ENCODE peak calls at places on chromosomes 7 and 10, in four cellular contexts. One of them, this sample, is unnamed.

GRCh38 chr7:2633538-2634264 is 1.9 kb downstream of the TTYH3 start:
- DNase-seq in H1: no peak
- DNase-seq in HCT116: no peak
- DNase-seq in HepG2: peak
- DNase-seq in this sample: peak

GRCh38 chr7:1240296-1240820 is 7.7 kb downstream of the UNCX start:
- DNase-seq in HCT116: no peak
- DNase-seq in HepG2: no peak
- DNase-seq in H1: no peak
- DNase-seq in this sample: no peak

GRCh38 chr10:125777806-125778205 is 2.2 kb upstream of the MMP21 start:
- DNase-seq in H1: no peak
- DNase-seq in HepG2: no peak
- DNase-seq in HCT116: no peak
- DNase-seq in this sample: no peak

GRCh38 chr10:70594161-70594560 is 8.4 kb downstream of the PRF1 start:
- DNase-seq in HCT116: no peak
- DNase-seq in HepG2: no peak
- DNase-seq in H1: no peak
- DNase-seq in this sample: no peak

GRCh38 chr10:35386594-35387174 is 50.4 kb downstream of the CCNY start:
- DNase-seq in HepG2: peak
- DNase-seq in HCT116: no peak
- DNase-seq in H1: no peak
- DNase-seq in this sample: peak

GRCh38 chr7:142581341-142581740 is 167.9 kb upstream of the PRSS1 start:
- DNase-seq in H1: no peak
- DNase-seq in HCT116: no peak
- DNase-seq in HepG2: no peak
- DNase-seq in this sample: no peak

GRCh38 chr10:75042292-75042974 is 69.0 kb upstream of the SAMD8 start:
- DNase-seq in HCT116: no peak
- DNase-seq in HepG2: no peak
- DNase-seq in H1: no peak
- DNase-seq in this sample: no peak

GRCh38 chr10:99172130-99172738 is 63.4 kb downstream of the HPSE2 start:
- DNase-seq in H1: peak
- DNase-seq in HepG2: peak
- DNase-seq in HCT116: peak
- DNase-seq in this sample: peak

GRCh38 chr10:118913825-118914224 is 115.7 kb upstream of the NANOS1 start:
- DNase-seq in HepG2: peak
- DNase-seq in H1: no peak
- DNase-seq in HCT116: no peak
- DNase-seq in this sample: no peak

GRCh38 chr10:126405239-126405785 is 17.0 kb upstream of the ADAM12 start:
- DNase-seq in HCT116: no peak
- DNase-seq in HepG2: no peak
- DNase-seq in H1: no peak
- DNase-seq in this sample: no peak

GRCh38 chr7:26648429-26649015 is 215.9 kb downstream of the SKAP2 start:
- DNase-seq in HCT116: no peak
- DNase-seq in H1: no peak
- DNase-seq in HepG2: no peak
- DNase-seq in this sample: no peak

GRCh38 chr10:123086281-123086680 is 49.5 kb upstream of the HMX3 start:
- DNase-seq in H1: no peak
- DNase-seq in HepG2: no peak
- DNase-seq in HCT116: no peak
- DNase-seq in this sample: no peak

GRCh38 chr7:27143022-27143949 is at the start of gene HOXA5:
- DNase-seq in HCT116: no peak
- DNase-seq in H1: peak
- DNase-seq in HepG2: peak
- DNase-seq in this sample: no peak

GRCh38 chr7:146639291-146639690 is 522.7 kb downstream of the CNTNAP2 start:
- DNase-seq in HCT116: no peak
- DNase-seq in H1: no peak
- DNase-seq in HepG2: no peak
- DNase-seq in this sample: no peak

GRCh38 chr10:72310241-72310633 is 36.5 kb downstream of the DDIT4 start:
- DNase-seq in H1: no peak
- DNase-seq in HepG2: no peak
- DNase-seq in HCT116: no peak
- DNase-seq in this sample: no peak

GRCh38 chr7:149886018-149886416 is 12.2 kb downstream of the ATP6V0E2 start:
- DNase-seq in H1: no peak
- DNase-seq in HepG2: no peak
- DNase-seq in HCT116: no peak
- DNase-seq in this sample: peak

GRCh38 chr7:156889089-156889488 is 3.9 kb downstream of the LMBR1 start:
- DNase-seq in HCT116: no peak
- DNase-seq in H1: no peak
- DNase-seq in HepG2: no peak
- DNase-seq in this sample: no peak

GRCh38 chr7:140238778-140239652 is 62.2 kb upstream of the KDM7A start:
- DNase-seq in HepG2: peak
- DNase-seq in H1: no peak
- DNase-seq in HCT116: no peak
- DNase-seq in this sample: no peak

GRCh38 chr7:28725911-28726310 is 232.2 kb downstream of the TRIL start:
- DNase-seq in HepG2: no peak
- DNase-seq in H1: no peak
- DNase-seq in HCT116: no peak
- DNase-seq in this sample: no peak

GRCh38 chr7:92614586-92615237 is 24.5 kb upstream of the FAM133B start:
- DNase-seq in H1: no peak
- DNase-seq in HCT116: no peak
- DNase-seq in HepG2: no peak
- DNase-seq in this sample: no peak

GRCh38 chr7:129615018-129615417 is 3.5 kb downstream of the NRF1 start:
- DNase-seq in H1: no peak
- DNase-seq in HepG2: peak
- DNase-seq in HCT116: no peak
- DNase-seq in this sample: no peak

GRCh38 chr7:135704074-135704473 is 23.9 kb downstream of the SLC13A4 start:
- DNase-seq in HepG2: no peak
- DNase-seq in H1: no peak
- DNase-seq in HCT116: no peak
- DNase-seq in this sample: peak

DNA sequence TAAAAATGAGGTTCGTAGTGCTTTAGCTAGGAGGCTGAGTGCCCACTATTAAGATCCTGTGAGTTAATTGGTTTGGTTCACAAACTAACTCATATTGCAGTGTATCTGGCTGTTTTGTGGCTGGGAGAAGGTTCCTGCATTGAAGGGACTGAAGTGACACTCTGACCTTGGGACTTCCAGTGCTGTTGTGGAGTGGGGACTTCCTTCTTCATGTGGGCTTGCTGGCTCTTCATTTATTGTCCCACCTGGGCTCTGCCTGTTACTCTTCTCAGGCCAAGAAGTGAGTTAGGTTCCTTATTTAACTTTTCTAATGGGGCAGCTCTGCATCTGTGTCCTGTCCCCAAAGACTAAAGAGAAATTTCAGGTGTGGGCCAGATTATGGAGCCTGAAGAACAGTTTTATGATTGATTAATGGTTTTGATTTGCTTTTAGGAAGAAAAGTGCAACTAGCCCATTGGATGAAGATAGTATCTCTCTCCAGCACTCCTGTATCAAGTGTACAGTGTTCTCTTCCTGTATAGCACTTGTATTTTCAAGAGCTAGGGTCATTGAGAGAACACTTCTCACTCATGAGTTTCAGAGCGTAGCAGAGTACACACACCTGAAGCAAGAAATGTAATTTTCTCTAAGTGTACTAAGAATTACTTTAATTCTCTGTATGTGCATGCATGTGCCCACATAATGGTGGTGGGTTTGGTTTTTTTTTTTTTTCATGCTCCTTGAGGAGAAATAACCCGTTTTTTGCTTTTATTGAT is 54.8 kb downstream of the AUTS2 start:
- DNase-seq in HCT116: no peak
- DNase-seq in H1: no peak
- DNase-seq in HepG2: no peak
- DNase-seq in this sample: no peak
- TF ChIP-seq FOSL1 in HCT116: no peak
- TF ChIP-seq FOSL1 in H1: no peak
- TF ChIP-seq FOSL1 in HepG2: no peak
- TF ChIP-seq FOSL1 in this sample: no peak

GRCh38 chr10:43265799-43266721 is 805 bp downstream of the RASGEF1A start:
- DNase-seq in H1: no peak
- DNase-seq in HepG2: peak
- DNase-seq in HCT116: no peak
- DNase-seq in this sample: peak
- TF ChIP-seq FOSL1 in H1: no peak
- TF ChIP-seq FOSL1 in HepG2: no peak
- TF ChIP-seq FOSL1 in HCT116: no peak
- TF ChIP-seq FOSL1 in this sample: no peak

DNA sequence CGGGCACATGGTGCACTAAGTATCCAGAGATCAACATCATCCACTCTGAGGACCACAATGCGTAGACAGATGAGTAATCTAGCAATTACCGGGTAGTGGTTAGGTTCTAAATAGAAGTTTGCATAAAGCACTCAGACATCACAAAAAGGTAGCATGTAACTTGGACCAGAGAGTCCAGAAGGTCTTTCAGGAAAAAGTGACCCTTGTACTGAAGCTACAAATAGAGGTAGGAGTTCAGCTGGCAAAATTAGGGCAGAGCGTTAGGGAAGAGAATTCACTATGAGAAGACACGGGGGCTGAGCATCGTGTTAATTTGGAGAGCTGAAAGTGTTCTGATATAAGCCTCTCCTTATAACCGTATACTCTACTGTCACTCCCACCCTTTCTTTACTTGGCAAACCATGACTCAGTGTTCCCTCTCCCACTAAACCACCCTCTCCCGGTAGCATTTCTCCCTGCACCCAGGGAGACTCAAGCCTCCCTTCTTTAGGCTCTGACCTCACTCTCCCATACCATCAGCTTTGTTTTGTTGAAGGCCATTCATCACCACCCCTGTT is 222.3 kb upstream of the FZD1 start:
- DNase-seq in H1: no peak
- DNase-seq in HepG2: no peak
- DNase-seq in HCT116: no peak
- DNase-seq in this sample: no peak
- TF ChIP-seq FOSL1 in H1: no peak
- TF ChIP-seq FOSL1 in HepG2: no peak
- TF ChIP-seq FOSL1 in HCT116: no peak
- TF ChIP-seq FOSL1 in this sample: no peak

GRCh38 chr7:7765422-7765821 is 47.0 kb upstream of the RPA3 start:
- DNase-seq in HCT116: no peak
- DNase-seq in HepG2: no peak
- DNase-seq in H1: no peak
- DNase-seq in this sample: no peak

GRCh38 chr7:7766671-7767070 is 48.3 kb upstream of the RPA3 start:
- DNase-seq in HepG2: no peak
- DNase-seq in H1: no peak
- DNase-seq in HCT116: no peak
- DNase-seq in this sample: no peak

GRCh38 chr7:7761974-7762769 is 43.8 kb upstream of the RPA3 start:
- DNase-seq in HepG2: no peak
- DNase-seq in HCT116: no peak
- DNase-seq in H1: no peak
- DNase-seq in this sample: no peak

GRCh38 chr7:7761340-7761973 is 43.0 kb upstream of the RPA3 start:
- DNase-seq in HCT116: peak
- DNase-seq in HepG2: peak
- DNase-seq in H1: no peak
- DNase-seq in this sample: no peak

GRCh38 chr7:7764515-7765138 is 46.2 kb upstream of the RPA3 start:
- DNase-seq in HCT116: no peak
- DNase-seq in HepG2: no peak
- DNase-seq in H1: no peak
- DNase-seq in this sample: no peak
- TF ChIP-seq FOSL1 in HCT116: no peak
- TF ChIP-seq FOSL1 in HepG2: no peak
- TF ChIP-seq FOSL1 in H1: no peak
- TF ChIP-seq FOSL1 in this sample: no peak

GRCh38 chr10:17001961-17002749 is 127.5 kb downstream of the CUBN start:
- DNase-seq in HepG2: no peak
- DNase-seq in HCT116: no peak
- DNase-seq in H1: no peak
- DNase-seq in this sample: no peak
- TF ChIP-seq FOSL1 in HepG2: no peak
- TF ChIP-seq FOSL1 in HCT116: no peak
- TF ChIP-seq FOSL1 in H1: no peak
- TF ChIP-seq FOSL1 in this sample: no peak

DNA sequence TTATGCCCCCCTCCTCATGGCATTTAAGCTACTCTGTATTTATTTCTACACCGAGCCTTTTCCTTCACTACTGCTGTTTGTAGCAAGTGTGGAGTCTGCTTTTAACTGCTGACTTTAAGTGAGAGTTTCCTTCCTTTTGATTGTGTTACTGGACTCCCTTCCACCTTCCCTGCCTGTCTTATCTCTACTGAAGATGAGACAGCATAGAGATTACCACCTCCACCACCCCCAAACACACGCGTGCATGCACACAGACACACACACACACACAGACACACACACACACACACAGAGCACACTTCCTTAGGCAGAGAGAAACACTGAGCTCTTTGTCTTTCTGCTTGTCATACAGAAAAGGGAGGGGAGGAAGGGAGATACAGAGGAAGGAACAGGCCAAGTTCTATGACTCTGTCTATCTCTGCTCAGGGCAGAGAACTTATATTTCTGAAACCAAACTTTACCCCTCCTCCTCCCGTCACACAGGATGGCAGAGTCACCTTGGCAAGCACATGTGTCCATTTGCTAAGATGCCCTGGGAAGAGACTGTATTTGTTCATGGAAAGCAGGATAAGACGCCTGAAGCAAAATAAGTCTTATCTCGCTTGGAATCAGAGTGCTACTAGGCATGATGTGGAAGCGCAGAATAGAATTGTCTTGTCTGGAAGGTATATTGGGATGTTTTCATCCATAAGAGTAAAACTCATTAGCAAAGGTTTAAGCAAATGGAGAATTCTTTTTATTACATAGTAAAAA is 81.8 kb upstream of the CAV2 start:
- DNase-seq in H1: no peak
- DNase-seq in HepG2: no peak
- DNase-seq in HCT116: no peak
- DNase-seq in this sample: peak
- TF ChIP-seq FOSL1 in H1: no peak
- TF ChIP-seq FOSL1 in HepG2: no peak
- TF ChIP-seq FOSL1 in HCT116: no peak
- TF ChIP-seq FOSL1 in this sample: peak

DNA sequence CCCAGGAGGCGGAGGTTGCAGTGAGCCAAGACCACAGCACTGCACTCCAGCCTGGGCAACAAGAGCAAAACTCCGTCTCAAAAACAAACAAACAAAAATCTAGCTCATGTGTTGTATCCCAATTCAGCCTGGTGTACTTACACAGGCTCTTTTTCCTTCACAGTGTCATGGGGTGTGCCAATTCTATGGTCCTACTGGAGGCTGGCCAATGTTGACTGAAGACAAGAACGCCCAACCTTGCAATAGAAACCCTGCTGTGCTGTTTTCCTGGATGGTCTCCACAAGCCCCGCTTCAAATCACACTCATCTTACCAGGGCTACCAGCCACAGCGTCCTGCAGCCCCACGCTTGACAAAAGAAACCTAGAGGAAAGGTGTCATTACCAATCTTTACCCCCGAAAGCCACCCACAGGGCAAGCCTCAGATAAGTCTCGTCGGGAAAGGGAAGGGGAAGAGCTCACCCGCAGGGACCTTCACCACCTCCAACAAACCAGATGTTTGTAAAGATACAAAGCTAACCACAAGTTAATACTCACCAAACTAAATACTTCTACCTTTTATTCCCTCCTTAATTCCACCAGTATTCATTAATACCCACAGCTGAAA is 64.8 kb downstream of the TNS3 start:
- DNase-seq in HCT116: no peak
- DNase-seq in H1: no peak
- DNase-seq in HepG2: no peak
- DNase-seq in this sample: no peak
- TF ChIP-seq FOSL1 in HCT116: no peak
- TF ChIP-seq FOSL1 in H1: no peak
- TF ChIP-seq FOSL1 in HepG2: no peak
- TF ChIP-seq FOSL1 in this sample: no peak